ENCODE peak calls at places on chromosomes 1 and 21, in six cellular contexts. G is GM20000; D is cardiac septum; M is stimulated activated CD4-positive, alpha-beta T cell treated with anti-CD3 and anti-CD28 coated beads, Interleukin-4, amount 100 ng/mL, for 48 hours; I is NCI-H774; U is activated effector memory CD4-positive, alpha-beta T cell treated with Interleukin-2 at 50 U/mL for 16 hours. Y is an unnamed sample.

GRCh38 chr21:44402323-44403105 is 49.1 kb downstream of the TRPM2 start:
- DNase-seq in U (no peak), G (no peak), M (no peak), D (peak), I (no peak), Y (no peak)

GRCh38 chr1:32962248-32962896 is 2.2 kb downstream of the RNF19B start:
- DNase-seq in D (no peak), U (no peak), G (peak), M (no peak), I (no peak), Y (no peak)

GRCh38 chr1:202571719-202572339 is 138.4 kb downstream of the SYT2 start:
- DNase-seq in D (no peak), I (peak), M (no peak), U (no peak), G (peak), Y (no peak)

GRCh38 chr1:26530898-26531598 is 1.5 kb downstream of the RPS6KA1 start:
- DNase-seq in G (peak), I (peak), D (no peak), U (no peak), M (no peak), Y (no peak)

GRCh38 chr1:41861509-41862410 is 57.0 kb downstream of the HIVEP3 start:
- DNase-seq in D (no peak), G (no peak), U (no peak), M (no peak), I (no peak), Y (no peak)

GRCh38 chr1:48469616-48470500 is 2.1 kb downstream of the SPATA6 start:
- DNase-seq in G (no peak), M (no peak), D (no peak), I (peak), U (no peak), Y (no peak)

GRCh38 chr1:10189659-10190058 is 20.7 kb upstream of the KIF1B start:
- DNase-seq in I (no peak), M (no peak), U (no peak), G (peak), D (no peak), Y (no peak)

GRCh38 chr1:219498666-219499065 is 114.2 kb downstream of the ZC3H11B start:
- DNase-seq in U (no peak), I (no peak), G (no peak), M (no peak), D (no peak), Y (no peak)

GRCh38 chr1:235835226-235835625 is 31.5 kb downstream of the LYST start:
- DNase-seq in U (no peak), D (no peak), M (no peak), I (no peak), G (no peak), Y (no peak)

GRCh38 chr1:18922319-18922726 is 20.0 kb upstream of the ALDH4A1 start:
- DNase-seq in I (no peak), U (no peak), G (no peak), M (no peak), D (peak), Y (no peak)

GRCh38 chr1:210597555-210598134 is 268.9 kb downstream of the HHAT start:
- DNase-seq in U (no peak), I (no peak), M (no peak), G (no peak), D (no peak), Y (no peak)

GRCh38 chr1:166062695-166063094 is 104.1 kb downstream of the FAM78B start:
- DNase-seq in D (no peak), I (no peak), U (no peak), G (no peak), M (no peak), Y (no peak)

GRCh38 chr1:53107570-53108322 is 34.7 kb downstream of the SLC1A7 start:
- DNase-seq in I (peak), G (no peak), U (no peak), M (no peak), D (no peak), Y (no peak)

GRCh38 chr21:42937960-42938580 is 12.6 kb upstream of the ERVH48-1 start:
- DNase-seq in U (no peak), G (no peak), I (no peak), M (no peak), D (no peak), Y (no peak)

GRCh38 chr1:225572422-225572821 is 80.5 kb downstream of the ENAH start:
- DNase-seq in M (no peak), U (no peak), D (no peak), I (no peak), G (no peak), Y (no peak)

GRCh38 chr1:212162635-212163034 is 122.6 kb upstream of the PPP2R5A start:
- DNase-seq in U (peak), D (peak), M (no peak), G (peak), I (no peak), Y (no peak)

GRCh38 chr1:247400685-247401084 is 15.3 kb upstream of the NLRP3 start:
- DNase-seq in I (no peak), D (no peak), U (no peak), G (no peak), M (no peak), Y (no peak)

GRCh38 chr1:103371234-103371633 is 154.3 kb upstream of the RNPC3 start:
- DNase-seq in M (no peak), D (no peak), I (no peak), G (no peak), U (no peak), Y (no peak)

GRCh38 chr1:173862769-173863223 is 5.0 kb downstream of the GAS5 start:
- DNase-seq in M (no peak), I (no peak), D (no peak), G (no peak), U (no peak), Y (no peak)

GRCh38 chr1:12314328-12314903 is 84.6 kb downstream of the VPS13D start:
- DNase-seq in D (no peak), U (no peak), I (no peak), G (peak), M (no peak), Y (no peak)

GRCh38 chr1:235749755-235750300 is 100.2 kb upstream of the GNG4 start:
- DNase-seq in D (no peak), M (no peak), I (no peak), G (no peak), U (no peak), Y (no peak)

GRCh38 chr1:228282329-228283042 is 74.6 kb downstream of the OBSCN start:
- DNase-seq in M (no peak), G (no peak), U (no peak), I (no peak), D (peak), Y (no peak)

GRCh38 chr1:22591576-22591975 is 28.3 kb downstream of the EPHA8 start:
- DNase-seq in U (no peak), M (no peak), G (no peak), D (no peak), I (no peak), Y (no peak)

GRCh38 chr1:156097499-156098178 is 15.4 kb upstream of the MEX3A start:
- DNase-seq in D (no peak), G (no peak), M (peak), U (no peak), I (no peak), Y (no peak)

GRCh38 chr1:173023343-173023742 is 27.4 kb downstream of the TNFSF18 start:
- DNase-seq in I (no peak), D (no peak), U (no peak), M (no peak), G (no peak), Y (no peak)

GRCh38 chr1:36092166-36092797 is 3.6 kb downstream of the ADPRS start:
- DNase-seq in U (no peak), I (no peak), M (no peak), G (no peak), D (no peak), Y (no peak)

GRCh38 chr1:67458663-67459062 is 28.5 kb upstream of the SERBP1 start:
- DNase-seq in U (no peak), I (no peak), D (no peak), M (no peak), G (no peak), Y (no peak)

GRCh38 chr1:11681071-11681771 is at the start of gene MAD2L2:
- DNase-seq in U (peak), M (peak), D (peak), G (peak), I (peak), Y (peak)

GRCh38 chr1:9561429-9561828 is 22.2 kb downstream of the SLC25A33 start:
- DNase-seq in U (no peak), M (no peak), D (no peak), G (no peak), I (peak), Y (no peak)

GRCh38 chr1:151342562-151342961 is 4.5 kb downstream of the RFX5 start:
- DNase-seq in D (no peak), I (no peak), U (no peak), G (no peak), M (no peak), Y (no peak)

GRCh38 chr1:194281372-194281771 is 1095.0 kb upstream of the B3GALT2 start:
- DNase-seq in U (no peak), M (no peak), G (no peak), I (no peak), D (no peak), Y (no peak)

GRCh38 chr1:12414444-12415238 is 184.8 kb downstream of the VPS13D start:
- DNase-seq in I (no peak), G (no peak), M (no peak), D (no peak), U (no peak), Y (no peak)

GRCh38 chr1:244012232-244012631 is 38.9 kb upstream of the ZBTB18 start:
- DNase-seq in G (no peak), D (no peak), M (no peak), I (no peak), U (no peak), Y (no peak)

GRCh38 chr21:43194303-43195130 is 25.7 kb downstream of the CRYAA start:
- DNase-seq in I (no peak), U (no peak), D (peak), M (no peak), G (peak), Y (no peak)

Y was measured in T follicular helper cell.